ENCODE peak calls at places on chromosomes 5 and 9, in seven cellular contexts. W, I, U, S, T, P and J are unnamed samples.
A peak's percentile ranks its signal among the peaks of the same experiment; 100 is the strongest.

GRCh38 chr5:144028644-144029043 is 141.8 kb downstream of the YIPF5 start:
- DNase-seq in U (no peak), W (no peak), I (no peak), S (no peak), P (peak; percentile 92), T (no peak), J (peak; percentile 3)

GRCh38 chr5:67827521-67827920 is 388.0 kb upstream of the PIK3R1 start:
- DNase-seq in I (no peak), W (no peak), S (no peak), T (no peak), U (no peak), P (no peak), J (no peak)

GRCh38 chr9:121217609-121218292 is 16.1 kb upstream of the RAB14 start:
- DNase-seq in P (peak; percentile 73), W (no peak), I (no peak), T (no peak), U (no peak), S (no peak), J (no peak)

GRCh38 chr5:147234825-147235635 is at the start of gene STK32A:
- DNase-seq in P (peak; percentile 53), U (no peak), I (peak; percentile 84), T (peak; percentile 81), W (peak; percentile 34), S (peak; percentile 91), J (peak; percentile 10)

GRCh38 chr5:97149689-97150088 is 7.3 kb upstream of the LIX1 start:
- DNase-seq in P (no peak), S (no peak), T (no peak), W (no peak), I (no peak), U (no peak), J (no peak)

GRCh38 chr9:108674766-108675530 is 180.8 kb downstream of the ACTL7B start:
- DNase-seq in S (no peak), T (no peak), P (no peak), I (no peak), W (no peak), U (no peak), J (no peak)

GRCh38 chr5:138351056-138351455 is 1.4 kb upstream of the KDM3B start:
- DNase-seq in T (no peak), U (no peak), P (peak; percentile 85), S (no peak), I (no peak), W (no peak), J (no peak)

GRCh38 chr5:147763791-147764525 is 18.6 kb downstream of the JAKMIP2 start:
- DNase-seq in U (no peak), P (peak; percentile 94), W (no peak), S (no peak), T (no peak), I (no peak), J (peak; percentile 42)

GRCh38 chr9:133990366-133991210 is 1.5 kb downstream of the VAV2 start:
- DNase-seq in U (no peak), P (peak; percentile 84), I (peak; percentile 78), T (peak; percentile 42), W (no peak), S (peak; percentile 77), J (no peak)

GRCh38 chr5:3709724-3710348 is 114.2 kb downstream of the IRX1 start:
- DNase-seq in P (no peak), I (no peak), T (no peak), U (no peak), W (no peak), S (no peak), J (no peak)

GRCh38 chr5:53479656-53480473 is 564 bp upstream of the FST start:
- DNase-seq in P (peak; percentile 55), T (no peak), I (peak; percentile 80), W (peak; percentile 71), U (peak; percentile 54), S (peak; percentile 82), J (peak; percentile 34)

GRCh38 chr9:128192601-128193371 is 1.4 kb upstream of the CIZ1 start:
- DNase-seq in W (peak; percentile 61), P (peak; percentile 84), I (peak; percentile 93), S (no peak), T (peak; percentile 83), U (no peak), J (peak; percentile 87)

GRCh38 chr5:1179383-1179715 is 22.0 kb upstream of the SLC6A19 start:
- DNase-seq in T (no peak), S (no peak), U (no peak), I (no peak), W (peak; percentile 5), P (no peak), J (no peak)

GRCh38 chr9:109974143-109974917 is 194.3 kb downstream of the PALM2AKAP2 start:
- DNase-seq in S (no peak), W (peak; percentile 21), T (no peak), P (no peak), I (no peak), U (no peak), J (no peak)

GRCh38 chr9:33375238-33375840 is 27.0 kb downstream of the AQP7 start:
- DNase-seq in P (peak; percentile 45), W (no peak), T (no peak), S (peak; percentile 47), U (no peak), I (no peak), J (no peak)

GRCh38 chr9:111429175-111429574 is 55.0 kb downstream of the ECPAS start:
- DNase-seq in U (no peak), S (no peak), I (no peak), T (no peak), P (peak; percentile 28), W (no peak), J (no peak)

GRCh38 chr5:149360262-149360661 is 2.4 kb downstream of the PCYOX1L start:
- DNase-seq in S (no peak), T (no peak), P (no peak), W (no peak), I (no peak), U (no peak), J (no peak)

GRCh38 chr5:37495210-37495609 is 116.1 kb downstream of the WDR70 start:
- DNase-seq in P (peak; percentile 69), W (no peak), S (no peak), I (no peak), T (no peak), U (no peak), J (peak; percentile 76)

GRCh38 chr9:128818839-128819715 is 777 bp downstream of the ENDOG start:
- DNase-seq in S (peak; percentile 88), T (no peak), W (peak; percentile 40), P (no peak), I (no peak), U (peak; percentile 68), J (peak; percentile 55)

GRCh38 chr5:59390989-59391388 is 502.5 kb downstream of the PDE4D start:
- DNase-seq in U (no peak), P (no peak), I (no peak), S (no peak), T (no peak), W (no peak), J (no peak)

GRCh38 chr5:57777174-57777581 is 294.6 kb upstream of the ACTBL2 start:
- DNase-seq in P (no peak), S (no peak), U (no peak), T (no peak), W (no peak), I (no peak), J (no peak)

GRCh38 chr9:130663258-130664171 is 879 bp upstream of the PRDM12 start:
- DNase-seq in U (no peak), W (no peak), I (no peak), P (no peak), T (no peak), S (peak; percentile 92), J (no peak)

GRCh38 chr5:12920527-12920926 is 1016.3 kb upstream of the CTNND2 start:
- DNase-seq in T (no peak), U (no peak), I (no peak), W (no peak), S (no peak), P (no peak), J (no peak)

GRCh38 chr5:150447188-150447587 is 2.4 kb downstream of the RPS14 start:
- DNase-seq in U (no peak), S (no peak), P (no peak), T (no peak), W (no peak), I (no peak), J (no peak)

GRCh38 chr5:150448960-150449490 is 514 bp downstream of the RPS14 start:
- DNase-seq in T (no peak), W (no peak), S (no peak), I (no peak), P (no peak), U (no peak), J (no peak)

GRCh38 chr5:150446583-150446982 is 3.0 kb downstream of the RPS14 start:
- DNase-seq in I (no peak), P (no peak), W (no peak), U (no peak), S (no peak), T (no peak), J (no peak)

GRCh38 chr5:150449491-150450339 is at the start of gene RPS14:
- DNase-seq in S (peak; percentile 96), W (peak; percentile 92), T (peak; percentile 94), I (peak; percentile 97), P (peak; percentile 93), U (peak; percentile 96), J (peak; percentile 95)

GRCh38 chr5:150448353-150448752 is 1.2 kb downstream of the RPS14 start:
- DNase-seq in P (no peak), W (no peak), U (no peak), S (no peak), T (no peak), I (no peak), J (no peak)
- H3K36me3 ChIP-seq in P (peaks cover 35% of the 10 kb centered on the region), W (peaks cover 47% of the 10 kb centered on the region), U (peaks cover 44% of the 10 kb centered on the region), S (peaks cover 48% of the 10 kb centered on the region), T (peaks cover 41% of the 10 kb centered on the region), I (peaks cover 44% of the 10 kb centered on the region), J (peaks cover 56% of the 10 kb centered on the region)

DNA sequence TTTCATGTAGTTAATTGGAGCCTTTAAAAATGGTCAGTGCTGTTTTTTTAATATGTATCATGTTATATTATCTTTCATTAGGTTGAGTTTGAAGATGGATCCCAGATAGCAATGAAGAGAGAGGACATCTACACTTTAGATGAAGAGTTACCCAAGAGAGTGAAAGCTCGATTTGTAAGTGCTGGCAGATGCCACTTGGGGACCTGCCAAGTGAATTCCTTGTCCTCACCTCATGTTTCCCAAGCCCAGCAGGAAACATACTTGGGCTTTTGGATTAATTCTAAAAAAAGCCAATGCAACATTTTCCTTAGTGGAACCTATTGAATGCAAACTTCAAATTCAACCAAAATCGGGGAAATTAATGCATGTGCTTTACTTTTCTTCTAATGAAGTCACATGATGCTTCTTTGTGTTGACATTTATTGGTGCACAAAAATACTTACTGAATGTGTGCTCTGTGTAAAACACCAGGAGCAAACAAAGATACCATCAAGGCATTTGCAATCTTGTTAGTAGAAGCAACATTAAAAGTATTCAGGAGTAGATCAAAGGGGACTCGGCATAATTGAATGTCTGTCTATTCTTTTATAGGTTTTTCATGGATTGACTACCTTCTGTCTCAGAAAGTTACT is 412.1 kb downstream of the KDM4C start:
- DNase-seq in W (no peak), I (no peak), P (peak; percentile 38), U (no peak), T (no peak), S (no peak), J (peak; percentile 21)
- H3K36me3 ChIP-seq in W (peaks cover 38% of the 10 kb centered on the region), I (peaks cover 30% of the 10 kb centered on the region), P (no peaks in the 10 kb centered on the region), U (peaks cover 21% of the 10 kb centered on the region), T (peaks cover 16% of the 10 kb centered on the region), S (no peaks in the 10 kb centered on the region), J (no peaks in the 10 kb centered on the region)

GRCh38 chr5:171392585-171393159 is 5.0 kb downstream of the NPM1 start:
- DNase-seq in I (no peak), T (no peak), W (no peak), U (no peak), S (no peak), P (no peak), J (no peak)
- H3K36me3 ChIP-seq in I (peaks cover 68% of the 10 kb centered on the region), T (peaks cover 25% of the 10 kb centered on the region), W (peaks cover 65% of the 10 kb centered on the region), U (peaks cover 33% of the 10 kb centered on the region), S (peaks cover 59% of the 10 kb centered on the region), P (peaks cover 30% of the 10 kb centered on the region), J (peaks cover 86% of the 10 kb centered on the region)

GRCh38 chr9:137827908-137828526 is 49.6 kb upstream of the CACNA1B start:
- DNase-seq in P (no peak), T (no peak), S (peak; percentile 52), U (no peak), I (no peak), W (no peak), J (no peak)
- H3K36me3 ChIP-seq in P (peaks cover 5% of the 10 kb centered on the region), T (peaks cover 37% of the 10 kb centered on the region), S (peaks cover 10% of the 10 kb centered on the region), U (peaks cover 28% of the 10 kb centered on the region), I (peaks cover 69% of the 10 kb centered on the region), W (peaks cover 55% of the 10 kb centered on the region), J (peaks cover 5% of the 10 kb centered on the region)